ENCODE peak calls at places on chromosomes 16 and 17, in ten cellular contexts. D is BJ; U is Peyer's patch; Y is cardiac muscle cell; B is spleen; C is CD8-positive, alpha-beta T cell; J is heart left ventricle; R is BE2C; F is right lobe of liver; G is H9. Z is an unnamed sample.
A peak's percentile ranks its signal among the peaks of the same experiment; 100 is the strongest.

GRCh38 chr16:50265260-50265659 is 1.1 kb upstream of the ADCY7 start:
- DNase-seq in C (peak; percentile 49), Y (no peak), U (peak; percentile 41), J (no peak), B (peak; percentile 75), F (no peak), G (no peak), D (no peak), R (peak; percentile 49), Z (no peak)

GRCh38 chr17:77778636-77779524 is 179.6 kb upstream of the TNRC6C start:
- DNase-seq in U (no peak), Y (no peak), G (no peak), J (peak; percentile 80), B (no peak), F (no peak), C (no peak), R (peak; percentile 28), D (no peak), Z (no peak)

GRCh38 chr16:66578596-66579531 is at the start of gene CMTM2:
- DNase-seq in B (no peak), R (peak; percentile 27), G (no peak), U (no peak), D (no peak), Y (peak; percentile 12), F (no peak), J (no peak), C (peak; percentile 15), Z (no peak)

GRCh38 chr17:80749611-80750010 is 205.0 kb downstream of the RPTOR start:
- DNase-seq in J (no peak), Y (no peak), G (peak; percentile 22), B (no peak), F (no peak), R (no peak), D (no peak), U (no peak), C (no peak), Z (no peak)

GRCh38 chr16:67447508-67448076 is 16.7 kb downstream of the HSD11B2 start:
- DNase-seq in U (peak; percentile 83), B (no peak), J (peak; percentile 52), D (no peak), F (peak; percentile 59), Y (peak; percentile 89), C (peak; percentile 46), G (peak; percentile 71), R (peak; percentile 60), Z (no peak)

GRCh38 chr16:87765776-87766484 is at the start of gene KLHDC4:
- DNase-seq in G (peak; percentile 87), B (peak; percentile 97), F (peak; percentile 93), C (peak; percentile 89), U (peak; percentile 95), J (peak; percentile 93), D (peak; percentile 31), R (peak; percentile 87), Y (peak; percentile 89), Z (peak; percentile 57)

GRCh38 chr17:78351449-78352006 is 8.3 kb downstream of the SOCS3 start:
- DNase-seq in C (no peak), F (peak; percentile 98), B (peak; percentile 88), D (peak; percentile 96), J (peak; percentile 89), Y (peak; percentile 100), G (peak; percentile 95), R (peak; percentile 44), U (peak; percentile 76), Z (no peak)

GRCh38 chr16:80273635-80274538 is 266.9 kb upstream of the DYNLRB2 start:
- DNase-seq in B (no peak), D (peak; percentile 39), F (no peak), G (no peak), J (no peak), R (no peak), C (no peak), Y (peak; percentile 2), U (no peak), Z (no peak)

GRCh38 chr16:28042856-28043255 is 20.7 kb downstream of the GSG1L start:
- DNase-seq in C (no peak), F (no peak), D (no peak), Y (peak; percentile 12), J (no peak), B (no peak), U (no peak), R (no peak), G (no peak), Z (no peak)

GRCh38 chr16:3949287-3949686 is 68.8 kb upstream of the CREBBP start:
- DNase-seq in F (no peak), B (no peak), D (no peak), G (no peak), J (peak; percentile 75), U (no peak), R (peak; percentile 22), C (no peak), Y (peak; percentile 45), Z (no peak)

GRCh38 chr17:72118588-72119279 is 2.1 kb upstream of the SOX9 start:
- DNase-seq in B (no peak), D (no peak), J (peak; percentile 68), F (peak; percentile 72), U (peak; percentile 70), Y (peak; percentile 93), C (no peak), G (peak; percentile 84), R (peak; percentile 80), Z (no peak)

GRCh38 chr16:85473909-85474640 is 139.0 kb upstream of the GSE1 start:
- DNase-seq in D (no peak), J (no peak), Y (no peak), U (no peak), B (no peak), F (no peak), G (no peak), C (no peak), R (peak; percentile 57), Z (no peak)

GRCh38 chr16:58062821-58063220 is 37.3 kb downstream of the MMP15 start:
- DNase-seq in R (no peak), U (no peak), J (no peak), G (no peak), B (no peak), F (no peak), C (no peak), Y (no peak), D (no peak), Z (no peak)

GRCh38 chr17:77369544-77369971 is 228.8 kb downstream of the SEC14L1 start:
- DNase-seq in F (no peak), R (no peak), G (no peak), J (no peak), B (peak; percentile 63), D (no peak), C (no peak), U (peak; percentile 32), Y (no peak), Z (no peak)

DNA sequence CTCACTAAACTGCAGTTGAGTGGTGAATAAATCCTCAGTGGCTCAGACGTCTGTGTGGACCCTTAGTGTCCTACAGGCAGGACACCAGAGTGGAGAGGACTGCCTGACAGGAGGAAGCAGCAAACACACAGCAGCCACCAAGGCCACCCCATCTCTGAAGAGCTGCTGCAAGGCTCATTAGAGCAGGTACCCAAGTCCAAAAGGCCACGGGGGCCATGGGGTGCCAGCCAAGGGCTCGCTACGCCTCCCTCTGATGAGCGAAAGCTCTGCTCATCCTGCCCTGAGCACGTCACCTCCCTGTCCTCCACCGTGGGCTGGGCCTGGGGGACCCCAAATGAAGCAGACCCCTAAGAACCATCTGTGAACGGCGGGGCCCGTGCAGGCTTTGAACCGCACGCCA is 70.1 kb upstream of the DOC2B start:
- DNase-seq in F (peak; percentile 33), B (peak; percentile 49), Y (no peak), G (no peak), D (no peak), J (peak; percentile 16), R (no peak), C (no peak), U (no peak), Z (no peak)
- TF ChIP-seq CTCF in F (no peak), B (no peak), Y (no peak), G (no peak), D (no peak), J (no peak), R (no peak), C (no peak), U (no peak), Z (no peak)

DNA sequence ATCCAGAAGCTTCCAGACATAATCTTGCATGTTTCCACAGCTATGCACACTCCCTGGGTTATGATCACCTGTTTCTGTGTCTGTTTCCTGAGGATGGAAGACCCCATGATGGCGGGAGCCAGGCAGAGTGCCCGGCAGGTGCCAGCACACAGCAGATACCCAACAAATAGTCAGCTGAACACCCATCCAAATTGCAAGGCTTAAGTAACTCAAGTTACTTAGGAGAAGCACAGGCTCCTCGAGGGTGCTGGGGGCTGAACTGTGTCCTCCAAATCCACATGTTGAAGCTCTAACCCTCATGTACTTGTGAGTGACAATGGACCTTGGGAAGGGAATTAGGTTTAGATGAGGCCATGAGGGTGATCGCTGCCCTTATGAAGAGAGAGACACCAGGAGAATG is 79.5 kb upstream of the DOC2B start:
- DNase-seq in Y (no peak), B (peak; percentile 16), C (no peak), R (no peak), F (no peak), D (no peak), J (no peak), U (peak; percentile 22), G (no peak), Z (no peak)
- TF ChIP-seq CTCF in Y (no peak), B (no peak), C (no peak), R (no peak), F (no peak), D (no peak), J (no peak), U (no peak), G (no peak), Z (no peak)

GRCh38 chr17:43199633-43200032 is 12.0 kb upstream of the TMEM106A start:
- DNase-seq in F (no peak), R (no peak), G (no peak), Y (no peak), D (no peak), B (no peak), J (no peak), C (no peak), U (no peak), Z (no peak)

DNA sequence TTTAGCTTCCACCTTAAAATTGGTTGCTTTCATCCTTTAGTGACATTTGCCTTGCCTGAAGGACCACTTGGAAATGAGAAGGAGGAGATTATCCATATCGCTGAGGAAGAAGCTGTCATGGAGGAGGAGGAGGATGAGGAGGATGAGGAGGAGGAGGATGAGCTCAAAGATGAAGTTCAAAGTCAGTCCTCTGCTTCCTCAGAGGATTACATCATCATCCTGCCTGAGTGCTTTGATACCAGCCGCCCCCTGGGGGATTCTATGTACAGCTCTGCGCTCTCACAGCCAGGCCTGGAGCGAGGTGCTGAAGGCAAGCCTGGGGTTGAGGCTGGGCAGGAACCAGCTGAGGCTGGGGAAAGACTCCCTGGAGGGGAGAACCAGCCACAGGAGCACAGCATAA is 11.5 kb upstream of the TMEM106A start:
- DNase-seq in Y (peak; percentile 21), J (no peak), D (no peak), C (no peak), G (no peak), B (no peak), F (no peak), U (no peak), R (peak; percentile 92), Z (no peak)
- TF ChIP-seq CTCF in Y (no peak), J (no peak), D (no peak), C (no peak), G (no peak), B (no peak), F (no peak), U (no peak), R (peak; percentile 17), Z (no peak)

DNA sequence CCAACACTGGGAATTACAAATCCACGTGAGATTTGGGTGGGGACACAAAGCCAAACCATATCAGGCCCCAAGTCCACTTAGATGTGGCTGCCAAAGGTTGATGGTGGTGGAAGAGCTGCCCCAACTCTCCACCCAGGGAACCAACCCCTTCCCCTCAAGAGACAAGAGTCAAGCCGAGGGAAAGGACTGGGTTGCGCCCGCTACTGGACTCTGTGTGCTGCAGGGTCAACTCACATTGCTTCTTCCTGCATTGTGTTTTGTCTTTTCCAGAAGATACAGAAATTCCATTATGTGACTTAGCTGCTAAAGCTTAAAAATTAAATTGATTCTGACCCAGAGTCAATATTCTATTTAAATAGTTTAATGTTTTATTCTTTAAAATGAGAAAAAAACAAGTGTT is 58.5 kb downstream of the ADAMTS18 start:
- DNase-seq in G (peak; percentile 45), J (no peak), F (no peak), R (no peak), B (no peak), Y (no peak), U (no peak), D (no peak), C (no peak), Z (no peak)
- TF ChIP-seq CTCF in G (peak; percentile 66), J (no peak), F (peak; percentile 11), R (no peak), B (no peak), Y (no peak), U (no peak), D (peak; percentile 38), C (no peak), Z (no peak)